ENCODE peak calls at places on chromosomes 13 and 19, in ten cellular contexts. F is BE2C, G is heart left ventricle, N is thoracic aorta, H is transverse colon, B is gastrocnemius medialis, M is pancreas, W is GM23338, X is adrenal gland, T is K562. R is an unnamed sample. For H3K36me3, the result is how much of the 10 kb centered on the place peaks cover.

GRCh38 chr13:53201454-53202225 is 173.0 kb downstream of the OLFM4 start:
- DNase-seq in F (peak), G (peak), N (no peak), H (peak), B (no peak), M (peak), W (peak), X (no peak), T (no peak), R (no peak)

GRCh38 chr19:16274466-16274865 is 50.2 kb upstream of the KLF2 start:
- DNase-seq in F (no peak), G (no peak), N (no peak), H (no peak), B (no peak), M (no peak), W (no peak), X (no peak), T (no peak), R (no peak)

GRCh38 chr13:30077338-30077737 is 226.9 kb upstream of the UBL3 start:
- DNase-seq in F (no peak), G (no peak), N (no peak), H (no peak), B (no peak), M (no peak), W (no peak), X (no peak), T (no peak), R (no peak)

GRCh38 chr13:25762288-25762687 is 289.5 kb downstream of the SHISA2 start:
- DNase-seq in F (no peak), G (no peak), N (no peak), H (no peak), B (no peak), M (no peak), W (no peak), X (no peak), T (no peak), R (no peak)

GRCh38 chr13:60158321-60158801 is 5.4 kb downstream of the DIAPH3 start:
- DNase-seq in F (no peak), G (no peak), N (no peak), H (no peak), B (no peak), M (no peak), W (peak), X (no peak), T (no peak), R (no peak)

GRCh38 chr19:7778081-7778480 is 15.0 kb downstream of the CLEC4M start:
- DNase-seq in F (no peak), G (no peak), N (no peak), H (no peak), B (no peak), M (no peak), W (no peak), X (no peak), T (no peak), R (no peak)

GRCh38 chr13:98175823-98176222 is 1.2 kb downstream of the RNF113B start:
- DNase-seq in F (no peak), G (no peak), N (no peak), H (no peak), B (no peak), M (no peak), W (no peak), X (no peak), T (no peak), R (no peak)

GRCh38 chr13:77728265-77728966 is 30.9 kb downstream of the SLAIN1 start:
- DNase-seq in F (no peak), G (no peak), N (no peak), H (no peak), B (no peak), M (no peak), W (no peak), X (no peak), T (no peak), R (no peak)

GRCh38 chr13:103388839-103389238 is 322.6 kb upstream of the SLC10A2 start:
- DNase-seq in F (no peak), G (no peak), N (no peak), H (no peak), B (no peak), M (no peak), W (no peak), X (no peak), T (no peak), R (no peak)

GRCh38 chr19:16293133-16294085 is 31.2 kb upstream of the KLF2 start:
- DNase-seq in F (no peak), G (peak), N (peak), H (peak), B (peak), M (no peak), W (no peak), X (peak), T (peak), R (peak)

GRCh38 chr19:33664744-33665143 is 43.0 kb downstream of the CHST8 start:
- DNase-seq in F (no peak), G (no peak), N (no peak), H (no peak), B (no peak), M (no peak), W (no peak), X (no peak), T (no peak), R (no peak)

GRCh38 chr19:7865262-7865911 is 8.8 kb downstream of the PRR36 start:
- DNase-seq in F (no peak), G (no peak), N (no peak), H (no peak), B (no peak), M (no peak), W (peak), X (no peak), T (peak), R (no peak)

GRCh38 chr13:52703482-52703881 is 36.1 kb downstream of the CNMD start:
- DNase-seq in F (no peak), G (no peak), N (no peak), H (no peak), B (no peak), M (no peak), W (peak), X (no peak), T (no peak), R (no peak)

GRCh38 chr13:102141625-102142472 is 260.0 kb downstream of the FGF14 start:
- DNase-seq in F (no peak), G (no peak), N (no peak), H (no peak), B (no peak), M (no peak), W (peak), X (no peak), T (peak), R (no peak)

GRCh38 chr19:13974073-13974472 is 21.8 kb downstream of the DCAF15 start:
- DNase-seq in F (peak), G (no peak), N (no peak), H (no peak), B (no peak), M (no peak), W (peak), X (no peak), T (peak), R (no peak)

GRCh38 chr19:45100797-45101196 is 7.8 kb downstream of the PPP1R37 start:
- DNase-seq in F (no peak), G (no peak), N (no peak), H (no peak), B (no peak), M (no peak), W (no peak), X (peak), T (no peak), R (no peak)

GRCh38 chr19:45101796-45102195 is 8.8 kb downstream of the PPP1R37 start:
- DNase-seq in F (no peak), G (no peak), N (no peak), H (no peak), B (no peak), M (no peak), W (no peak), X (peak), T (no peak), R (no peak)

GRCh38 chr19:45099465-45100201 is 6.7 kb downstream of the PPP1R37 start:
- DNase-seq in F (no peak), G (no peak), N (no peak), H (no peak), B (peak), M (no peak), W (no peak), X (peak), T (no peak), R (no peak)

GRCh38 chr19:45098521-45099464 is 5.8 kb downstream of the PPP1R37 start:
- DNase-seq in F (peak), G (peak), N (no peak), H (no peak), B (peak), M (no peak), W (no peak), X (peak), T (no peak), R (peak)

GRCh38 chr19:45100202-45100600 is 7.2 kb downstream of the PPP1R37 start:
- DNase-seq in F (no peak), G (no peak), N (no peak), H (no peak), B (no peak), M (no peak), W (no peak), X (peak), T (no peak), R (no peak)
- TF ChIP-seq CTCF in F (no peak), G (no peak), N (no peak), H (no peak), B (no peak), M (no peak), W (no peak), X (no peak), T (no peak), R (no peak)

GRCh38 chr13:75549262-75550158 is at the start of gene UCHL3:
- DNase-seq in F (peak), G (peak), N (peak), H (peak), B (peak), M (peak), W (peak), X (peak), T (peak), R (peak)
- H3K4me3 ChIP-seq in F (peak), G (peak), N (peak), H (peak), B (peak), M (peak), W (peak), X (peak), T (peak), R (peak)

GRCh38 chr19:46737275-46737654 is 8.6 kb upstream of the FKRP start:
- DNase-seq in F (no peak), G (peak), N (no peak), H (no peak), B (no peak), M (no peak), W (no peak), X (peak), T (peak), R (no peak)
- H3K36me3 ChIP-seq in F (half or more), G (under half), N (under half), H (under half), B (half or more), M (under half), W (under half), X (under half), T (half or more), R (under half)

DNA sequence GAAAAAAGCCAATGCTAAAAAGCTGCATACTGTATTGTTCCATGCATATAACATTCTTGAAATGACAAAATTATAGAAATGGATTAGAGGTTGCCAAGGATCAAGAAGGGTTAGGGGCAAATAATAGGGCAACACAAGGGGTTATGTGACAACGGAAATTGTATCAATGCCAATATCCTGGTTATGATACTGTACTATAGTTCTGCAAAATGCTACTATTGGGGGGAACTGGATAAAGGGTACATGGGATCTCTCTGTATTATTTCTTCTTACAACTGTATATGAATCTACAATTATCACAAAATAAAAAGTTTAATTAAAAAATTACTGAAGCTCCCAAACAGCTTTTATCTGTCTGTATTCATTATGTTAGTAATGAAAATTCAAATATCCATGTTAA is 31.9 kb downstream of the LNX2 start:
- DNase-seq in F (no peak), G (no peak), N (no peak), H (no peak), B (no peak), M (no peak), W (no peak), X (no peak), T (no peak), R (no peak)
- TF ChIP-seq CTCF in F (no peak), G (no peak), N (no peak), H (no peak), B (no peak), M (no peak), W (no peak), X (no peak), T (no peak), R (no peak)

R was measured in right atrium auricular region.